ENCODE peak calls at places on chromosomes 11 and 22, in nine cellular contexts. J, C, V, M, B, I, X, F and D are unnamed samples.

GRCh38 chr11:132913295-132913694 is 619.0 kb downstream of the OPCML start:
- DNase-seq in V (no peak), I (no peak), X (no peak), F (no peak), B (no peak), C (no peak), J (no peak), M (no peak), D (no peak)

GRCh38 chr11:34243620-34244493 is 114.0 kb downstream of the ABTB2 start:
- DNase-seq in C (no peak), V (no peak), X (peak; percentile 74), I (no peak), B (peak; percentile 74), F (peak; percentile 42), J (peak; percentile 71), M (peak; percentile 41), D (no peak)

GRCh38 chr11:134584001-134584561 is 172.0 kb upstream of the B3GAT1 start:
- DNase-seq in C (no peak), M (no peak), I (peak; percentile 64), F (peak; percentile 19), V (no peak), J (no peak), B (no peak), X (no peak), D (no peak)

GRCh38 chr22:37419916-37420655 is 7.2 kb downstream of the ELFN2 start:
- DNase-seq in B (no peak), I (no peak), J (no peak), F (no peak), V (no peak), M (no peak), C (peak; percentile 55), X (no peak), D (no peak)

GRCh38 chr11:17063171-17064002 is 14.1 kb downstream of the RPS13 start:
- DNase-seq in C (peak; percentile 83), F (peak; percentile 61), B (peak; percentile 88), M (peak; percentile 76), I (no peak), J (peak; percentile 42), X (peak; percentile 60), V (no peak), D (no peak)

GRCh38 chr22:47047321-47048122 is 285.1 kb downstream of the TBC1D22A start:
- DNase-seq in M (no peak), V (peak; percentile 41), B (no peak), F (no peak), X (no peak), J (no peak), I (no peak), C (peak; percentile 64), D (no peak)

GRCh38 chr11:62546937-62547625 is 475 bp upstream of the AHNAK start:
- DNase-seq in C (no peak), V (no peak), J (no peak), B (peak; percentile 57), F (no peak), I (no peak), M (peak; percentile 47), X (peak; percentile 42), D (no peak)

GRCh38 chr22:47166446-47167016 is 404.1 kb downstream of the TBC1D22A start:
- DNase-seq in C (no peak), F (no peak), J (no peak), X (no peak), M (no peak), I (peak; percentile 61), B (no peak), V (peak; percentile 54), D (no peak)

GRCh38 chr11:108588287-108588686 is 5.3 kb downstream of the EXPH5 start:
- DNase-seq in I (no peak), J (no peak), F (no peak), C (no peak), X (no peak), M (no peak), B (no peak), V (no peak), D (no peak)

GRCh38 chr22:24271406-24271760 is 752 bp downstream of the SPECC1L start:
- DNase-seq in F (no peak), I (no peak), V (no peak), J (no peak), C (no peak), M (peak; percentile 45), B (peak; percentile 59), X (no peak), D (no peak)

GRCh38 chr11:118574636-118575035 is 2.4 kb downstream of the ARCN1 start:
- DNase-seq in V (no peak), X (no peak), B (no peak), I (no peak), C (no peak), M (no peak), J (no peak), F (no peak), D (no peak)

GRCh38 chr11:23457641-23458040 is 597.4 kb upstream of the CCDC179 start:
- DNase-seq in C (no peak), B (no peak), V (no peak), I (no peak), M (no peak), X (no peak), F (no peak), J (no peak), D (no peak)

GRCh38 chr11:92383430-92383829 is 158.8 kb downstream of the FAT3 start:
- DNase-seq in V (no peak), B (no peak), I (no peak), J (no peak), X (peak; percentile 12), M (no peak), C (no peak), F (no peak), D (no peak)

GRCh38 chr11:28209906-28210305 is 101.7 kb downstream of the METTL15 start:
- DNase-seq in F (no peak), C (no peak), J (no peak), V (no peak), I (no peak), B (no peak), X (no peak), M (no peak), D (no peak)

GRCh38 chr11:3853545-3853842 is 2.0 kb upstream of the STIM1 start:
- DNase-seq in X (no peak), J (no peak), M (no peak), I (no peak), V (no peak), F (no peak), B (no peak), C (no peak), D (no peak)
- H3K4me3 ChIP-seq in X (no peak overlapping the region), J (no peak overlapping the region), M (no peak overlapping the region), I (no peak overlapping the region), V (no peak overlapping the region), F (no peak overlapping the region), B (no peak overlapping the region), C (no peak overlapping the region), D (no peak overlapping the region)

GRCh38 chr22:26134654-26135330 is 34.5 kb upstream of the SEZ6L start:
- DNase-seq in F (no peak), C (no peak), B (no peak), V (no peak), J (peak; percentile 6), M (no peak), X (no peak), I (no peak), D (no peak)
- TF ChIP-seq CTCF in F (no peak), C (no peak), B (no peak), V (no peak), J (no peak), M (no peak), X (no peak), I (no peak), D (no peak)

DNA sequence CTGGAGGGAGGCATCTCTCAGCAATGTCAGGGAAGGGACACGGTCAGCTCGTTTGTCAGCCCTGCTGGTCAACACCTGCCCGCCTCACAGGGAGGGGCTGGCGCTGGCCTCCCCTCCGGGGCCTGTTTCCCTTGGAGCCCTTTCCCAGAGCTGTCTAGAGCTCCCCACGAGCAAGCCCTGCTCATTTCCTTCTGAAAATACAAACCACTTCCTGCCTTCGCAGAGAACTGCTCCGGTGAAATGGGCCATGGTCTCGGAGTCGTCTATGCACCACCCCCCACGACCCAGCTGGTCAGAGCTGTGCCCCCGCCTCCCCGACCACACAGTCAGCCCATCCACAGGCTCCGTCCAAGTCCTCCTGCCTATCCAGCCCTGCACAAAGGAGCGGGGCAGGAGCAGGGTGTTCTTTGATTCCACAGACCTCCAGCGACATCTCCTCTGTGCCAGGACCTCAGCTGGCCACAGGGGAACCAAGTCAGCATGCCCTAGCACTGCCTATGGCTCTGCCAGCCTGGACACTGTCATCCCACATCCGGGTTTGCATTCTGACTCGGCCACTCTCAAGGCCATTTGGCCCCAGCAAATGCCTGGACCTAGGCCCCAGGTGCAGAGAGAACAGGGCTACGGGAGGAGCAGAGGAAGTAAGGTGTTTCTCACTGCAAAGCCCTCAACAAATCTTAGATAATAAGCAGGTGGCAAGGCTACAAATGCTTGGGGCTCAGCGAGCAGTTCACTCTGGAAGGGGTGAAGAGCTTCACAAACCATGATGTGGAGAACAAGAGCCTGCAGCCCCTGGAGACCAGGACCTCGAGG is 82.1 kb upstream of the WNT11 start:
- DNase-seq in F (no peak), M (no peak), V (no peak), B (no peak), I (no peak), X (no peak), J (no peak), C (peak; percentile 39), D (no peak)
- H3K4me3 ChIP-seq in F (no peak overlapping the region), M (no peak overlapping the region), V (no peak overlapping the region), B (no peak overlapping the region), I (no peak overlapping the region), X (no peak overlapping the region), J (no peak overlapping the region), C (no peak overlapping the region), D (no peak overlapping the region)

GRCh38 chr22:41247703-41248102 is 7.0 kb upstream of the CHADL start:
- DNase-seq in B (no peak), V (no peak), I (no peak), M (no peak), X (no peak), F (no peak), J (no peak), C (no peak), D (no peak)

GRCh38 chr22:41248314-41248713 is 7.6 kb upstream of the CHADL start:
- DNase-seq in F (no peak), M (no peak), C (no peak), I (no peak), B (no peak), X (no peak), J (no peak), V (no peak), D (no peak)

GRCh38 chr22:41248758-41249157 is 8.0 kb upstream of the CHADL start:
- DNase-seq in J (no peak), M (no peak), X (no peak), V (no peak), C (no peak), F (no peak), B (no peak), I (no peak), D (no peak)

GRCh38 chr22:41243361-41243760 is 2.6 kb upstream of the CHADL start:
- DNase-seq in C (no peak), M (no peak), I (no peak), J (no peak), F (no peak), X (no peak), B (no peak), V (no peak), D (no peak)

DNA sequence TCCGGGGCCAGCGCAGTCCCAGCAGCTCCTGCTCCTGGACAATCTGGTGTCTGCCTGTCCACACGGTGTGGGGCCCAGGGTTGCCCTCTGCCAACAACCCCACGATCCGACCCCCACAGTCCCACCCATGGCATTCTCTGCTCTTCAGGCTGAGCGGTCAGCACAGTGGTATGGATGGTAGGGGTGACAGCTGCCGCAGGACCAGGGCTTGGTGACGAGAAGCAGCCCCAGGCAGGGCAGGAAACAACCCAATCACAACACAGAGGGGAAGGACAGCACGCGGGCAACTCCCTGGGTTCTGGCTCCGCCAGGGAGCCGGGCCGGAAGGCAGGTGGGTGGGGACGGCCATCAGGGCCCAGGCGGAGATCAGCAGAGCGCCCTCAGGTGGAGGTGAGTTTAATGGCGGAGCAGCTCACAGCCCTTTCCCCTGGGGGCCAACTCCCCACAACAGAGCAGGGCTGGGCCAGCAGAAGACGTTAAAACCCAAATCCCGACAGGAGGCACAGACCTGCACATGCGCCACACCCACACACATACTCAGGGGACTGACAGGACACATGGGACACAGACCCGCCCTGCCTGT is 5.3 kb upstream of the CHADL start:
- DNase-seq in V (no peak), J (no peak), B (no peak), F (no peak), M (no peak), I (no peak), X (no peak), C (no peak), D (no peak)
- TF ChIP-seq CTCF in V (no peak), J (no peak), B (no peak), F (no peak), M (no peak), I (no peak), X (no peak), C (no peak), D (no peak)